ENCODE peak calls at places on chromosomes 16 and 17, in four cellular contexts. K is testis, D is A549, P is sigmoid colon. U is an unnamed sample.

GRCh38 chr16:79752421-79752820 is 151.9 kb upstream of the MAF start:
- DNase-seq in D (no peak), P (no peak), K (no peak), U (no peak)

GRCh38 chr17:31105991-31106390 is 11.2 kb downstream of the NF1 start:
- DNase-seq in P (no peak), D (no peak), K (no peak), U (no peak)

GRCh38 chr17:1486802-1487695 is 5.4 kb downstream of the MYO1C start:
- DNase-seq in K (peak; percentile 86), P (peak; percentile 96), D (peak; percentile 92), U (peak; percentile 88)

GRCh38 chr17:82030470-82031302 is 792 bp upstream of the RAC3 start:
- DNase-seq in P (peak; percentile 93), K (peak; percentile 86), D (peak; percentile 93), U (peak; percentile 67)

GRCh38 chr16:81625544-81626152 is 153.4 kb upstream of the PLCG2 start:
- DNase-seq in D (no peak), K (peak; percentile 62), P (peak; percentile 86), U (no peak)

GRCh38 chr17:18141210-18141803 is 32.8 kb downstream of the MYO15A start:
- DNase-seq in K (peak; percentile 47), P (no peak), D (peak; percentile 64), U (no peak)

GRCh38 chr16:72199938-72200337 is 28.0 kb upstream of the PMFBP1 start:
- DNase-seq in P (no peak), K (no peak), D (no peak), U (no peak)

GRCh38 chr17:82505296-82505695 is 14.2 kb upstream of the FOXK2 start:
- DNase-seq in K (no peak), P (no peak), D (no peak), U (no peak)

GRCh38 chr17:4014148-4014927 is 50.1 kb upstream of the ATP2A3 start:
- DNase-seq in K (no peak), P (no peak), D (no peak), U (no peak)

GRCh38 chr17:66673668-66674276 is 161.1 kb upstream of the CACNG5 start:
- DNase-seq in K (peak; percentile 64), D (peak; percentile 80), P (peak; percentile 66), U (peak; percentile 46)

GRCh38 chr16:47666434-47666833 is 205.3 kb downstream of the PHKB start:
- DNase-seq in D (no peak), K (no peak), P (no peak), U (no peak)

GRCh38 chr16:23510154-23510914 is at the start of gene GGA2:
- DNase-seq in K (peak; percentile 90), D (peak; percentile 80), P (peak; percentile 94), U (peak; percentile 78)

GRCh38 chr17:8188408-8188839 is 1.6 kb downstream of the BORCS6 start:
- DNase-seq in D (no peak), P (no peak), K (no peak), U (peak; percentile 87)

GRCh38 chr17:16250635-16251034 is 33.6 kb downstream of the PIGL start:
- DNase-seq in P (no peak), D (no peak), K (no peak), U (no peak)

GRCh38 chr17:45782889-45783592 is 1.1 kb upstream of the CRHR1 start:
- DNase-seq in D (peak; percentile 58), P (no peak), K (peak; percentile 54), U (no peak)

GRCh38 chr16:27332105-27332504 is 18.3 kb downstream of the IL4R start:
- DNase-seq in D (no peak), P (peak; percentile 46), K (no peak), U (no peak)

GRCh38 chr17:69470702-69471101 is 56.2 kb downstream of the MAP2K6 start:
- DNase-seq in P (no peak), K (no peak), D (no peak), U (no peak)

GRCh38 chr16:81837312-81837748 is 58.2 kb downstream of the PLCG2 start:
- DNase-seq in D (no peak), P (peak; percentile 50), K (no peak), U (no peak)

GRCh38 chr16:27429981-27430441 is 28.0 kb downstream of the IL21R start:
- DNase-seq in P (peak; percentile 41), K (peak; percentile 10), D (no peak), U (peak; percentile 11)

GRCh38 chr17:44283374-44284023 is 15.6 kb upstream of the SLC4A1 start:
- DNase-seq in K (no peak), P (no peak), D (no peak), U (no peak)

GRCh38 chr16:57239089-57239488 is 6.0 kb upstream of the ARL2BP start:
- DNase-seq in D (no peak), K (no peak), P (no peak), U (no peak)

GRCh38 chr17:35536664-35537160 is 766 bp downstream of the SLFN12L start:
- DNase-seq in K (no peak), D (no peak), P (no peak), U (no peak)

GRCh38 chr17:70137451-70138230 is 31.7 kb upstream of the KCNJ2 start:
- DNase-seq in D (peak; percentile 62), P (peak; percentile 86), K (peak; percentile 47), U (peak; percentile 88)

GRCh38 chr17:27578718-27579085 is 52.3 kb upstream of the LGALS9 start:
- DNase-seq in K (no peak), D (no peak), P (no peak), U (no peak)

GRCh38 chr16:15765880-15766279 is 90.9 kb downstream of the MYH11 start:
- DNase-seq in K (peak; percentile 47), D (peak; percentile 58), P (no peak), U (no peak)

GRCh38 chr17:20920813-20921199 is 122.0 kb downstream of the USP22 start:
- DNase-seq in K (no peak), P (no peak), D (peak; percentile 26), U (no peak)

GRCh38 chr17:59361386-59361785 is 29.9 kb downstream of the YPEL2 start:
- DNase-seq in P (no peak), D (peak; percentile 25), K (no peak), U (no peak)

GRCh38 chr17:5584971-5585794 is 874 bp upstream of the NLRP1 start:
- DNase-seq in D (no peak), P (no peak), K (no peak), U (no peak)

GRCh38 chr17:45147102-45147580 is 1.1 kb upstream of the HEXIM1 start:
- DNase-seq in P (no peak), K (no peak), D (no peak), U (peak; percentile 95)

GRCh38 chr17:7583253-7584109 is at the start of gene MPDU1:
- DNase-seq in D (peak; percentile 97), K (peak; percentile 97), P (peak; percentile 99), U (peak; percentile 99)

GRCh38 chr17:59623151-59623550 is 3.5 kb downstream of the CLTC start:
- DNase-seq in K (no peak), D (no peak), P (no peak), U (no peak)

DNA sequence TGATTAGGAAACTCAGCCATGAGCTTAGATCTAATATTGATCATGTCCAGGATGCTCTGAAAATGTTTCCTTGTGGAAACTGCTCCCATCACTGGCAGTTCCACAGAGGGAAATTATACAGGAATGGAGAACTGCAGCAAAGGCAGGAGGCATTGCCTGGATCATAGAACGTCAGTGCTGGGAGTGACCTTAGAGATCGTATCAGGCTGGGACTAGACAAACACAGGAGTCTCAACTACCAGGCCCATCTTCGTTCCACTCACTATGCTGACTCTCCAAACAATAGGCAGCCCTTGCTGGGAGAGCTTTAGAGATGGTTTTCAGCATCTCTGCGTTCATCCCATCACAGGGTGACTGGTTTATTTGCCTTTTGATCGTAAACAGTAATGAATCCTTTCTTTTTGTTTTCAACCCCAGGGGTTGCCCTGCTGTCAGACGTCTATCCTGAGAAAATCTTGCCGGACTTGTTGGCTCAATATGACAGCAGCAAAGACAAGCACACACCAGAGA is 130.3 kb downstream of the TANGO6 start:
- DNase-seq in D (no peak), K (no peak), P (no peak), U (no peak)
- H3K4me3 ChIP-seq in D (no peak overlapping the region), K (no peak overlapping the region), P (no peak overlapping the region), U (no peak overlapping the region)

GRCh38 chr16:1324286-1324826 is 9.1 kb upstream of the BAIAP3 start:
- DNase-seq in K (no peak), P (no peak), D (no peak), U (no peak)
- TF ChIP-seq POLR2A in K (no peak), P (no peak), D (no peak), U (no peak)

GRCh38 chr16:1285669-1286491 is 23.6 kb upstream of the UBE2I start:
- DNase-seq in D (no peak), P (no peak), K (no peak), U (no peak)
- TF ChIP-seq CTCF in D (no peak), P (no peak), K (no peak), U (no peak)

DNA sequence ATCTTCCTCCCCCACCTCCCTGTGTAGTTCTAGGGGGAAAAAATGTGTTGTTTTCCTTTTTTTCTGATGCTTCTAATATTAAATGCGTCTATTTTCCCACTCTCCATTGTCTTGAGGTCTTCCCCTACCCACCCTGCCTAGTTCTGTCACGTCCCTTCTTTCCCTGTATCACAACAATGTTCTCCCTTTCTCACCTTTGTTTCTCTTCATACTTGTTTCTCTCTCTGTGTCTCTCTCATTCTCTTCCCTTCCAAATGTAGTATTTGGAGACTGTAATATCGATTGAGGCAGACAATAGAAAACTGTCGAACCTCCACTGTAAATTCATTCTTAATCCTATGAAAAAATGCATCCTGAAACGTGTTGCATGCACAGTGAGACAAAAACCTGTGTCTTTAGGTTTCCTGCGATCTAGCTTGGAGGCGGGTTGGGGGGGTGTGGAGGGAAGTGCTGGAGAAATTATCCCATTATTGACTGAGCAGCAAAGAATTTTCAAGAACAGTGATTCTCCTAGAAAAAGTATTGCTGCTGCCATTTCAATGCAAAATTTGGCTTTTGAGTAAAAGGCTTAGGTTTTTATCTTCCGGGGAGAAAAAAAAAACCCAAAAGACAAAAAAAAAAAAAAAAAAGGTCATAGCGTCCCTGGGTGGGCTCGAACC is 1.3 kb upstream of the PSMB3 start:
- DNase-seq in P (no peak), K (no peak), D (peak; percentile 61), U (no peak)
- H3K4me3 ChIP-seq in P (peak overlapping the region; percentile 91), K (peak overlapping the region; percentile 93), D (peak overlapping the region; percentile 96), U (no peak overlapping the region)

GRCh38 chr16:67517178-67517492 is 11.5 kb upstream of the RIPOR1 start:
- DNase-seq in K (no peak), P (no peak), D (no peak), U (no peak)

GRCh38 chr16:67516296-67517177 is 12.1 kb upstream of the RIPOR1 start:
- DNase-seq in D (peak; percentile 44), K (no peak), P (no peak), U (no peak)

GRCh38 chr16:67521095-67521804 is 7.4 kb upstream of the RIPOR1 start:
- DNase-seq in K (peak; percentile 98), D (peak; percentile 96), P (peak; percentile 98), U (peak; percentile 99)

GRCh38 chr16:67518676-67519075 is 10.0 kb upstream of the RIPOR1 start:
- DNase-seq in P (no peak), K (no peak), D (no peak), U (no peak)

DNA sequence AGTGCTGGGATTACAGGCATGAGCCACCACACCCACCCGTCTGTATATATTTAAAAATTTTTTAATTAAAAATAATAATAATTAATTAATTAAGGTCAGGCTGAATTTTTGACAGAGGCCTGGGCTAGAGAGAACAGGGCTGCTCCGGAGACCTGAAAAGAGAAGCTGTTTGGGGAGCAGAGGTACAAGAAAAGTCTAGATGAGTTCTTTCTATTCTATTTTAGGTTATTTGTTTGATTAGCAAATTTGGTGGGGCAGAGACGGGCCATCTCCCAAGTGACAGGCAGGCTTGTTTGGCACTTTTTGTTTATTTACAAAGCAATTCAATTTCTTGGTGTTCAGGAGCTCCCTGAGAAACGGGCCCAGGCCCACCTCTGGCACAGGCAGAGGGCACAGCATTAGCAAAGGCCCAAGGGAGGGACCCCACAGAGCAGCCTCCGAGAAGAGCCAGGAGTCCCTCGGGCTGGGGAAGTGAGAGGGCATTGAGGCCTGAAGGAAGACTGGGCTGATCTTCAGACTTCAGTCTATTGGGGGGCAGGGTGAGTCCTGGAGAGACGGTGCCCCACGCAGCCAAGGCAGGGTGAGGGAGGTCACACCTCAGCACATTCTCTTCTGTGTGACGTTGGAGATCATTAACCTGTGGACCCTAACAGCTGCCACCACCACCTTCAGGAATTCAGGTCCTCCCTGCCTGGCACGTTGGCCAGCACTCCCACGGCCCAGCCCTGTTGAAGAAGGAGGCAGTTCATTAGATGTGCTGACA is 10.8 kb upstream of the RIPOR1 start:
- DNase-seq in K (no peak), P (no peak), D (no peak), U (no peak)
- TF ChIP-seq POLR2A in K (no peak), P (no peak), D (no peak), U (no peak)

U was measured in lower leg skin.